ENCODE peak calls at places on chromosomes 3 and 15, in seven cellular contexts. Y is mammary epithelial cell; O is NCI-H1105; N is NCI-H2081 treated with DMSO at 0.1 percent for 48 hours; I is activated naive CD4-positive, alpha-beta T cell treated with anti-CD3 and anti-CD28 coated beads, Interleukin-2, amount 10 ng/mL, durations not matched to agents 7 days and 5 days; W is ELR; D is SW 1271. U is an unnamed sample.

GRCh38 chr3:81161851-81162250 is 599.6 kb downstream of the GBE1 start:
- DNase-seq in Y (no peak), O (peak; percentile 3), N (no peak), I (no peak), W (no peak), D (no peak), U (no peak)

GRCh38 chr3:195893916-195894315 is 14.4 kb downstream of the TNK2 start:
- DNase-seq in Y (no peak), O (no peak), N (no peak), I (no peak), W (no peak), D (no peak), U (no peak)

GRCh38 chr3:43177092-43177491 is 71.2 kb upstream of the POMGNT2 start:
- DNase-seq in Y (no peak), O (no peak), N (no peak), I (no peak), W (no peak), D (no peak), U (no peak)

GRCh38 chr3:188076176-188076575 is 77.8 kb upstream of the LPP start:
- DNase-seq in Y (no peak), O (no peak), N (no peak), I (no peak), W (no peak), D (no peak), U (no peak)

GRCh38 chr3:25503758-25504157 is 75.7 kb downstream of the RARB start:
- DNase-seq in Y (no peak), O (no peak), N (no peak), I (no peak), W (no peak), D (no peak), U (no peak)

GRCh38 chr3:30826381-30827061 is 67.9 kb downstream of the GADL1 start:
- DNase-seq in Y (no peak), O (no peak), N (no peak), I (no peak), W (peak; percentile 3), D (no peak), U (no peak)

GRCh38 chr3:84965141-84965540 is 6.4 kb downstream of the CADM2 start:
- DNase-seq in Y (no peak), O (no peak), N (no peak), I (no peak), W (no peak), D (no peak), U (no peak)

GRCh38 chr3:33377931-33378330 is 62.3 kb downstream of the UBP1 start:
- DNase-seq in Y (peak; percentile 69), O (no peak), N (no peak), I (no peak), W (peak; percentile 84), D (no peak), U (no peak)

GRCh38 chr15:88637841-88638625 is 783 bp upstream of the ISG20 start:
- DNase-seq in Y (no peak), O (no peak), N (no peak), I (no peak), W (no peak), D (no peak), U (no peak)

GRCh38 chr15:28881170-28881569 is 4.6 kb upstream of the APBA2 start:
- DNase-seq in Y (no peak), O (no peak), N (no peak), I (no peak), W (peak; percentile 17), D (no peak), U (peak; percentile 2)

GRCh38 chr3:65758871-65759598 is 279.7 kb downstream of the MAGI1 start:
- DNase-seq in Y (no peak), O (peak; percentile 9), N (no peak), I (no peak), W (peak; percentile 7), D (no peak), U (no peak)

GRCh38 chr15:80677041-80677440 is 18.1 kb upstream of the ABHD17C start:
- DNase-seq in Y (no peak), O (no peak), N (no peak), I (no peak), W (no peak), D (no peak), U (no peak)

GRCh38 chr3:16137044-16137443 is 37.4 kb upstream of the GALNT15 start:
- DNase-seq in Y (no peak), O (no peak), N (no peak), I (no peak), W (no peak), D (no peak), U (no peak)

GRCh38 chr3:27556854-27557253 is 72.7 kb upstream of the SLC4A7 start:
- DNase-seq in Y (no peak), O (no peak), N (no peak), I (no peak), W (no peak), D (no peak), U (no peak)

GRCh38 chr15:80730931-80731330 is 35.8 kb downstream of the ABHD17C start:
- DNase-seq in Y (no peak), O (no peak), N (no peak), I (no peak), W (peak; percentile 7), D (no peak), U (no peak)

GRCh38 chr15:52438047-52438446 is 90.6 kb downstream of the MYO5A start:
- DNase-seq in Y (no peak), O (no peak), N (no peak), I (no peak), W (no peak), D (no peak), U (no peak)

GRCh38 chr3:31729573-31729972 is 196.8 kb downstream of the STT3B start:
- DNase-seq in Y (no peak), O (no peak), N (no peak), I (no peak), W (no peak), D (no peak), U (no peak)

GRCh38 chr3:192879346-192880031 is 38.2 kb downstream of the MB21D2 start:
- DNase-seq in Y (peak; percentile 95), O (no peak), N (no peak), I (no peak), W (peak; percentile 100), D (peak; percentile 74), U (no peak)

GRCh38 chr3:156787015-156787414 is 39.1 kb upstream of the LEKR1 start:
- DNase-seq in Y (no peak), O (no peak), N (no peak), I (no peak), W (no peak), D (no peak), U (no peak)

GRCh38 chr15:54518145-54518941 is 540.1 kb downstream of the UNC13C start:
- DNase-seq in Y (no peak), O (no peak), N (no peak), I (no peak), W (no peak), D (no peak), U (no peak)

GRCh38 chr15:83890584-83890983 is 236.7 kb downstream of the ADAMTSL3 start:
- DNase-seq in Y (peak; percentile 33), O (no peak), N (no peak), I (no peak), W (no peak), D (no peak), U (no peak)

GRCh38 chr3:122754867-122755835 is 38.5 kb downstream of the HSPBAP1 start:
- DNase-seq in Y (peak; percentile 58), O (no peak), N (no peak), I (no peak), W (peak; percentile 63), D (no peak), U (no peak)

GRCh38 chr15:67066041-67067021 is 929 bp downstream of the SMAD3 start:
- DNase-seq in Y (peak; percentile 39), O (no peak), N (no peak), I (peak; percentile 47), W (peak; percentile 44), D (no peak), U (no peak)

GRCh38 chr15:33031324-33031736 is 163.2 kb downstream of the FMN1 start:
- DNase-seq in Y (peak; percentile 76), O (no peak), N (no peak), I (no peak), W (peak; percentile 75), D (peak; percentile 37), U (peak; percentile 52)

GRCh38 chr15:42165081-42165480 is 8.6 kb upstream of the PLA2G4F start:
- DNase-seq in Y (no peak), O (no peak), N (no peak), I (no peak), W (peak; percentile 47), D (no peak), U (no peak)

GRCh38 chr3:115156255-115156654 is 9.2 kb upstream of the ZBTB20 start:
- DNase-seq in Y (peak; percentile 64), O (no peak), N (no peak), I (no peak), W (no peak), D (no peak), U (no peak)

GRCh38 chr3:140898340-140899180 is 43.1 kb upstream of the SLC25A36 start:
- DNase-seq in Y (peak; percentile 75), O (peak; percentile 75), N (peak; percentile 38), I (peak; percentile 27), W (peak; percentile 75), D (peak; percentile 19), U (peak; percentile 59)

GRCh38 chr3:66153961-66154923 is 66.6 kb upstream of the SLC25A26 start:
- DNase-seq in Y (no peak), O (no peak), N (no peak), I (no peak), W (peak; percentile 14), D (no peak), U (no peak)

U was measured in DMS79 treated with DMSO at 0.1 percent for 48 hours.